ENCODE peak calls at places on chromosomes 5 and 9, in nine cellular contexts. Z is NCI-H460; C is activated CD4-positive, alpha-beta T cell treated with anti-CD3 and anti-CD28 coated beads, Interleukin-2, amount 50 U/mL, for 1 hour; W is nucleus accumbens; Q is NCI-H1694; G is ELF-1; V is NCI-H510A treated with DMSO at 0.1 percent for 48 hours; R is CD4-positive, CD25-positive, alpha-beta regulatory T cell; A is stimulated activated CD4-positive, alpha-beta T cell treated with anti-CD3 and anti-CD28 coated beads, Interleukin-12 subunit alpha, Interleukin-12 subunit beta, amount 100 ng/mL, for 24 hours. P is an unnamed sample.

GRCh38 chr5:140111859-140112551 is 1.9 kb upstream of the PURA start:
- DNase-seq in R (no peak), C (no peak), A (no peak), Q (no peak), Z (no peak), W (no peak), V (no peak), G (no peak), P (no peak)

GRCh38 chr5:59921816-59922215 is 28.3 kb upstream of the PDE4D start:
- DNase-seq in C (no peak), A (no peak), R (no peak), Z (no peak), W (no peak), Q (no peak), V (no peak), G (peak), P (no peak)

GRCh38 chr5:150141544-150142188 is 14.0 kb downstream of the PDGFRB start:
- DNase-seq in R (no peak), Q (no peak), A (no peak), Z (no peak), G (peak), W (no peak), V (no peak), C (no peak), P (peak)

GRCh38 chr5:139017624-139018023 is 142.5 kb upstream of the LRRTM2 start:
- DNase-seq in Z (no peak), R (no peak), Q (no peak), C (no peak), G (no peak), A (no peak), V (no peak), W (no peak), P (no peak)

GRCh38 chr5:5278201-5278814 is 138.2 kb downstream of the ADAMTS16 start:
- DNase-seq in C (no peak), A (no peak), R (no peak), Z (no peak), V (no peak), Q (no peak), G (no peak), W (no peak), P (no peak)

GRCh38 chr9:26579047-26579446 is 313.6 kb downstream of the CAAP1 start:
- DNase-seq in V (no peak), Z (no peak), G (no peak), A (no peak), C (no peak), R (no peak), W (no peak), Q (no peak), P (no peak)

GRCh38 chr5:58235279-58235678 is 224.6 kb downstream of the PLK2 start:
- DNase-seq in Z (peak), C (no peak), W (no peak), R (no peak), A (no peak), Q (no peak), G (no peak), V (no peak), P (no peak)

GRCh38 chr5:123699571-123699970 is 187.6 kb downstream of the CSNK1G3 start:
- DNase-seq in C (no peak), V (no peak), A (no peak), Q (no peak), W (no peak), Z (no peak), R (no peak), G (no peak), P (no peak)

GRCh38 chr9:22040760-22041159 is 31.7 kb upstream of the CDKN2B start:
- DNase-seq in A (no peak), W (no peak), G (no peak), Z (no peak), R (no peak), Q (no peak), V (no peak), C (no peak), P (no peak)

GRCh38 chr5:88666761-88667186 is 216.2 kb downstream of the MEF2C start:
- DNase-seq in V (no peak), G (peak), Z (peak), R (no peak), C (no peak), A (no peak), W (no peak), Q (no peak), P (no peak)

GRCh38 chr9:16653491-16654407 is 216.7 kb downstream of the BNC2 start:
- DNase-seq in V (no peak), G (peak), C (no peak), W (no peak), Z (no peak), Q (no peak), R (no peak), A (no peak), P (no peak)

GRCh38 chr9:14306188-14306587 is 7.8 kb downstream of the NFIB start:
- DNase-seq in W (no peak), Q (no peak), G (no peak), A (no peak), C (no peak), R (no peak), V (no peak), Z (no peak), P (no peak)

GRCh38 chr5:6340100-6340499 is 38.2 kb downstream of the MED10 start:
- DNase-seq in A (no peak), Z (no peak), V (no peak), Q (no peak), G (no peak), R (no peak), C (no peak), W (no peak), P (no peak)

GRCh38 chr9:78865757-78866156 is 568.8 kb downstream of the PSAT1 start:
- DNase-seq in C (no peak), V (no peak), Z (peak), R (no peak), A (no peak), Q (no peak), W (no peak), G (no peak), P (no peak)

GRCh38 chr9:69397384-69398214 is 72.6 kb downstream of the ENTREP1 start:
- DNase-seq in A (no peak), V (no peak), R (no peak), Z (no peak), G (no peak), Q (peak), C (no peak), W (no peak), P (no peak)

GRCh38 chr5:29218138-29218537 is 1975.3 kb upstream of the CDH6 start:
- DNase-seq in W (no peak), R (no peak), Q (no peak), V (peak), G (no peak), C (no peak), Z (peak), A (no peak), P (no peak)

P was measured in HTR-8/SVneo.